ENCODE peak calls at places on chromosomes 12 and 14, in seven cellular contexts. G is IMR-90, E is mesendoderm, D is H1, X is neuronal stem cell, M is mesenchymal stem cell, K is trophoblast cell. V is an unnamed sample.

GRCh38 chr14:93042968-93043940 is 72.5 kb downstream of the ITPK1 start:
- DNase-seq in X (no peak), G (peak), M (no peak), K (peak), D (no peak), E (peak), V (no peak)

GRCh38 chr12:111766608-111767361 is at the start of gene ALDH2:
- DNase-seq in M (peak), G (peak), K (peak), X (peak), D (peak), E (peak), V (peak)

GRCh38 chr12:65823481-65824313 is 586 bp upstream of the HMGA2 start:
- DNase-seq in K (peak), M (peak), X (peak), E (peak), D (no peak), G (peak), V (peak)

GRCh38 chr12:64610092-64610659 is at the start of gene RASSF3:
- DNase-seq in X (peak), E (peak), K (peak), D (no peak), M (peak), G (peak), V (peak)

GRCh38 chr12:130775953-130776856 is 60.1 kb upstream of the RIMBP2 start:
- DNase-seq in G (peak), E (peak), K (peak), X (no peak), D (no peak), M (peak), V (peak)

GRCh38 chr14:70013269-70013873 is 134.2 kb downstream of the SMOC1 start:
- DNase-seq in G (peak), K (peak), E (peak), M (no peak), X (peak), D (peak), V (peak)

GRCh38 chr12:95446511-95446910 is 27.4 kb upstream of the METAP2 start:
- DNase-seq in E (peak), M (peak), X (peak), G (peak), K (no peak), D (peak), V (peak)

GRCh38 chr14:104820669-104821228 is 19.8 kb downstream of the ZBTB42 start:
- DNase-seq in X (no peak), K (peak), E (peak), D (peak), M (peak), G (peak), V (peak)

GRCh38 chr14:70188292-70188607 is 501 bp downstream of the SLC8A3 start:
- DNase-seq in D (no peak), X (no peak), K (no peak), M (no peak), E (no peak), G (no peak), V (no peak)

GRCh38 chr12:117452071-117452470 is 90.6 kb upstream of the NOS1 start:
- DNase-seq in M (no peak), K (no peak), D (no peak), G (no peak), X (no peak), E (no peak), V (no peak)

GRCh38 chr12:118418385-118419057 is 42.2 kb downstream of the SUDS3 start:
- DNase-seq in K (no peak), E (no peak), X (no peak), D (no peak), M (no peak), G (no peak), V (no peak)

GRCh38 chr14:50335389-50335788 is 23.3 kb downstream of the DMAC2L start:
- DNase-seq in M (peak), X (peak), G (peak), D (peak), K (peak), E (peak), V (peak)

GRCh38 chr12:102201662-102202061 is 4.0 kb upstream of the PMCH start:
- DNase-seq in X (no peak), G (no peak), M (no peak), K (no peak), E (no peak), D (no peak), V (no peak)

GRCh38 chr14:68669101-68669500 is 123.8 kb downstream of the ZFP36L1 start:
- DNase-seq in G (no peak), K (peak), D (no peak), E (peak), X (no peak), M (no peak), V (no peak)

GRCh38 chr14:99476864-99477263 is 3.8 kb downstream of the SETD3 start:
- DNase-seq in K (peak), G (peak), E (no peak), M (peak), X (no peak), D (no peak), V (no peak)

DNA sequence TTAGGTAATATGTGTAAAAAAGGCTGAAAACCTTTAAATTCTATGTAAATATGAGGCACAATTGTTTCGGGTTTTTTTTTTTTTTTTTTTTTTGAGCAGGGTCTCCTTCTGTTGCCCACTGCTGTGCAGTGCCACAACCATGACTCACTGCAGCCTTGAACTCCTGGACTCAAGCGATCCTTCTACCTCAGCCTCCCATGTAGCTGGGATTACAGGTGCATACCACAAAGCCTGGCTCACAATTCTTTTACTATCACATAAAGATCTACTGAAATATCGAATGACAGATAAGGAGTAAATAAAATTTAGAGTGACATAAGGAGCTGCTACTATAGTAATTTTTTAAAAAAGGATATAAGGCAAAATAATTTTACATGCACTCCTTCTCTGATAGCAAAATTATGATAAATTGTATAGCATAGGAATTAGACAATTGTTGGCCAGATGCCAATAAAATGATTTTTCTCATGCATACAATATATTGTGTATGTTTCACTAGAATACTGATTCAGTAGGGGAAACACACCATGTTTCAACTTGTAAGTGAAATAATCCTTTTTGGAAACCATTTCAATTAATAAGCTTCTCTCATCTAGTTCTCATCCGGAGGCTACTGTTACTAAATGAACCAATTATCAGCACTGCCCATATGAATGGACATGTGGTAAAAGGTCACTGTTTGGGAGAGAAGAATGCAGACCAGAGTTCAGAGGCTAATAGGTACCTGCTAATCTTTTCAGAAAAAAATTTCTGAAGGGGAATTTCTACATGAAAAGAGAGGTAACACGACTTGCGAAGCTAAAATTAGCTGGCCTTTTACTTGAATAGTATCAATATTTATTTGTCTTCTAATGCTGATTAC is 108.4 kb downstream of the PPP1R12A start:
- DNase-seq in D (no peak), G (no peak), E (no peak), M (no peak), X (no peak), K (peak), V (no peak)
- H4K8ac ChIP-seq in D (no peak), G (no peak), E (no peak), M (no peak), X (no peak), K (no peak), V (no peak)

GRCh38 chr12:25263594-25263993 is 12.9 kb upstream of the KRAS start:
- DNase-seq in E (no peak), D (no peak), K (no peak), M (no peak), G (no peak), X (no peak), V (no peak)

GRCh38 chr12:25264862-25265261 is 14.1 kb upstream of the KRAS start:
- DNase-seq in G (no peak), K (no peak), X (no peak), M (no peak), D (no peak), E (no peak), V (no peak)

GRCh38 chr12:25262696-25263095 is 12.0 kb upstream of the KRAS start:
- DNase-seq in K (no peak), M (no peak), D (no peak), X (no peak), E (no peak), G (no peak), V (no peak)

GRCh38 chr12:25266522-25266921 is 15.8 kb upstream of the KRAS start:
- DNase-seq in K (no peak), G (peak), M (no peak), D (no peak), E (no peak), X (no peak), V (no peak)

GRCh38 chr12:25264015-25264582 is 13.4 kb upstream of the KRAS start:
- DNase-seq in K (no peak), M (no peak), D (no peak), E (no peak), G (no peak), X (peak), V (no peak)
- H4K8ac ChIP-seq in K (no peak), M (no peak), D (no peak), E (no peak), G (no peak), X (no peak), V (no peak)

GRCh38 chr12:132186208-132186856 is 42.1 kb downstream of the NOC4L start:
- DNase-seq in M (no peak), K (no peak), D (no peak), X (no peak), G (no peak), E (no peak), V (no peak)

GRCh38 chr12:132182711-132183365 is 38.6 kb downstream of the NOC4L start:
- DNase-seq in G (no peak), X (no peak), M (no peak), D (no peak), E (no peak), K (no peak), V (no peak)

GRCh38 chr12:132186857-132187620 is 42.8 kb downstream of the NOC4L start:
- DNase-seq in X (no peak), E (no peak), G (no peak), K (no peak), D (no peak), M (no peak), V (no peak)

GRCh38 chr12:132187646-132188450 is 43.6 kb downstream of the NOC4L start:
- DNase-seq in D (no peak), X (no peak), E (no peak), K (no peak), M (no peak), G (no peak), V (no peak)

GRCh38 chr12:132185698-132186097 is 41.4 kb downstream of the NOC4L start:
- DNase-seq in X (no peak), M (no peak), K (no peak), G (no peak), D (no peak), E (no peak), V (no peak)
- H4K8ac ChIP-seq in X (no peak), M (no peak), K (no peak), G (no peak), D (no peak), E (no peak), V (no peak)

GRCh38 chr12:2775431-2775830 is 19.3 kb upstream of the FKBP4 start:
- DNase-seq in K (no peak), M (no peak), G (no peak), E (no peak), X (no peak), D (no peak), V (peak)
- H4K8ac ChIP-seq in K (no peak), M (no peak), G (no peak), E (no peak), X (no peak), D (no peak), V (no peak)

V was measured in H9.